ENCODE peak calls at places on chromosomes 1 and 21, in nine cellular contexts. T is fibroblast of lung, C is brain microvascular endothelial cell, H is psoas muscle, O is dorsolateral prefrontal cortex, F is uterus, D is lower lobe of right lung, A is left ventricle myocardium inferior, R is pancreas. Y is an unnamed sample.

GRCh38 chr1:183877321-183877720 is 72.4 kb downstream of the RGL1 start:
- DNase-seq in O (peak; percentile 68), D (peak; percentile 62), T (peak; percentile 63), A (peak; percentile 46), F (peak; percentile 74), C (no peak), H (peak; percentile 54), R (peak; percentile 60), Y (no peak)

GRCh38 chr1:19013826-19014548 is 57.5 kb upstream of the IFFO2 start:
- DNase-seq in R (no peak), O (peak; percentile 16), A (no peak), D (no peak), F (no peak), C (no peak), H (no peak), T (no peak), Y (no peak)

GRCh38 chr1:22326372-22326915 is 125.2 kb upstream of the ZBTB40 start:
- DNase-seq in A (no peak), C (no peak), O (no peak), T (no peak), F (no peak), D (no peak), H (no peak), R (peak; percentile 37), Y (no peak)

GRCh38 chr1:24688621-24689195 is 45.6 kb downstream of the SRRM1 start:
- DNase-seq in A (peak; percentile 70), O (peak; percentile 82), C (peak; percentile 61), H (peak; percentile 79), F (peak; percentile 76), D (peak; percentile 78), R (peak; percentile 75), T (peak; percentile 68), Y (peak; percentile 4)

GRCh38 chr21:15729674-15730483 is at the start of gene USP25:
- DNase-seq in D (peak; percentile 94), A (peak; percentile 94), H (peak; percentile 97), C (peak; percentile 48), O (peak; percentile 80), R (peak; percentile 98), F (peak; percentile 87), T (peak; percentile 77), Y (no peak)

GRCh38 chr1:205274041-205274691 is 46.4 kb downstream of the TMCC2 start:
- DNase-seq in F (no peak), D (no peak), A (no peak), C (no peak), H (no peak), O (no peak), R (no peak), T (no peak), Y (no peak)

GRCh38 chr1:157252473-157252872 is 114.3 kb upstream of the ETV3 start:
- DNase-seq in O (no peak), H (no peak), A (no peak), T (no peak), C (peak; percentile 58), D (no peak), F (no peak), R (no peak), Y (no peak)

GRCh38 chr1:153259387-153259786 is at the start of gene LORICRIN:
- DNase-seq in D (no peak), R (no peak), F (no peak), H (no peak), O (no peak), C (no peak), A (no peak), T (no peak), Y (no peak)

GRCh38 chr1:117631761-117632160 is 25.9 kb downstream of the TENT5C start:
- DNase-seq in D (no peak), F (no peak), C (no peak), O (no peak), T (no peak), R (no peak), A (no peak), H (no peak), Y (no peak)

GRCh38 chr21:32411366-32412161 is 942 bp upstream of the EVA1C start:
- DNase-seq in T (peak; percentile 84), D (peak; percentile 95), F (peak; percentile 95), A (peak; percentile 97), H (peak; percentile 95), R (peak; percentile 87), C (no peak), O (peak; percentile 89), Y (no peak)

GRCh38 chr1:114549137-114549536 is 32.3 kb downstream of the BCAS2 start:
- DNase-seq in F (no peak), D (no peak), T (no peak), A (no peak), H (no peak), C (no peak), R (no peak), O (no peak), Y (no peak)

GRCh38 chr1:213136190-213136917 is 85.3 kb downstream of the RPS6KC1 start:
- DNase-seq in R (no peak), D (no peak), A (no peak), C (no peak), H (no peak), F (no peak), O (no peak), T (no peak), Y (no peak)

GRCh38 chr1:94095744-94096469 is 25.0 kb downstream of the ABCA4 start:
- DNase-seq in F (peak; percentile 65), T (peak; percentile 47), A (peak; percentile 63), D (no peak), O (no peak), R (no peak), C (peak; percentile 79), H (peak; percentile 68), Y (no peak)

GRCh38 chr1:80882552-80882951 is 918.2 kb upstream of the ADGRL2 start:
- DNase-seq in T (peak; percentile 68), R (no peak), C (peak; percentile 59), D (no peak), O (no peak), F (no peak), H (no peak), A (no peak), Y (no peak)

GRCh38 chr1:174142836-174143235 is 16.5 kb upstream of the RABGAP1L start:
- DNase-seq in A (no peak), H (no peak), C (no peak), T (no peak), O (no peak), R (no peak), F (no peak), D (no peak), Y (no peak)

GRCh38 chr1:109570414-109570813 is 22.0 kb downstream of the GNAI3 start:
- DNase-seq in D (no peak), C (peak; percentile 46), T (no peak), F (no peak), A (no peak), H (no peak), O (no peak), R (no peak), Y (peak; percentile 72)

GRCh38 chr1:88001460-88001859 is 672.8 kb downstream of the LMO4 start:
- DNase-seq in O (no peak), H (no peak), T (no peak), C (no peak), R (no peak), D (no peak), F (no peak), A (no peak), Y (no peak)

GRCh38 chr1:111204923-111205723 is 4.7 kb upstream of the DENND2D start:
- DNase-seq in T (no peak), O (no peak), H (no peak), A (no peak), F (no peak), R (no peak), C (no peak), D (no peak), Y (no peak)
- H3K4me3 ChIP-seq in T (no peak overlapping the region), O (no peak overlapping the region), H (peak overlapping the region; percentile 74), A (peak overlapping the region; percentile 77), F (no peak overlapping the region), R (no peak overlapping the region), C (no peak overlapping the region), D (peak overlapping the region; percentile 78), Y (no peak overlapping the region)

DNA sequence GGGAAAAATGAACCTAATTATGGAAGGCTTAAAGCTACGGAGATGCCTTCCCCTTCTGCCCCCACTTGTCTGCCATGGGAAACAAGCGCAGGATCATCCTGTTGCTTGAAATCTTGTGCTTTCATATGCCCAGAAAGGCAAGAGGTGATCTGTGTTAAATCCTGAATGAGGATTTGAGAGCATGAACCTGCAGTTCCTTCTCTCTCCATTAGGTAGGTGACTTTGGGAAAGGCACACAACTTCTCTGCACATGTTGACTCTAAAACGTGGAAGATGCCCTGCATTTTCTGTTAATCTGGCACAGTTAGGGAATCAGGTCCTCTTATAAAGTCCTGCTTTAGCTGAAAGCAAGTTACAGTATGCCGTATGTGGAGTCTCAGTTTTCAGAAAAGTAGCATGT is 46.6 kb upstream of the MTR start:
- DNase-seq in R (no peak), D (no peak), T (no peak), O (no peak), C (no peak), H (no peak), F (no peak), A (no peak), Y (no peak)
- TF ChIP-seq CTCF in R (no peak), D (no peak), T (peak; percentile 8), O (no peak), C (peak; percentile 28), H (no peak), F (no peak), A (no peak), Y (no peak)

GRCh38 chr1:214660900-214661299 is 57.9 kb downstream of the CENPF start:
- DNase-seq in F (no peak), D (no peak), A (no peak), C (peak; percentile 81), R (no peak), H (no peak), T (peak; percentile 96), O (peak; percentile 74), Y (no peak)
- H3K4me3 ChIP-seq in F (no peak overlapping the region), D (no peak overlapping the region), A (no peak overlapping the region), C (no peak overlapping the region), R (no peak overlapping the region), H (no peak overlapping the region), T (no peak overlapping the region), O (no peak overlapping the region), Y (no peak overlapping the region)

GRCh38 chr1:33048426-33048825 is 11.7 kb upstream of the AK2 start:
- DNase-seq in C (no peak), T (no peak), F (no peak), O (no peak), R (no peak), A (no peak), D (no peak), H (no peak), Y (no peak)

GRCh38 chr1:33047839-33048305 is 11.2 kb upstream of the AK2 start:
- DNase-seq in R (no peak), T (peak; percentile 51), C (no peak), F (no peak), A (no peak), O (no peak), D (no peak), H (no peak), Y (no peak)

GRCh38 chr1:33047290-33047689 is 10.6 kb upstream of the AK2 start:
- DNase-seq in D (no peak), O (no peak), H (no peak), T (no peak), C (no peak), F (no peak), R (no peak), A (no peak), Y (no peak)

GRCh38 chr1:33049381-33049780 is 12.7 kb upstream of the AK2 start:
- DNase-seq in A (no peak), T (no peak), F (no peak), D (no peak), R (no peak), O (no peak), C (no peak), H (no peak), Y (no peak)

GRCh38 chr1:33050221-33051076 is 13.8 kb upstream of the AK2 start:
- DNase-seq in A (no peak), O (no peak), H (no peak), R (no peak), C (peak; percentile 93), F (no peak), T (peak; percentile 97), D (no peak), Y (no peak)
- TF ChIP-seq CTCF in A (no peak), O (no peak), H (no peak), R (no peak), C (peak; percentile 47), F (no peak), T (peak; percentile 8), D (no peak), Y (no peak)

Y was measured in LNCaP clone FGC.